ENCODE peak calls at places on chromosome 10, in five cellular contexts. One of them, this sample, is unnamed.

GRCh38 chr10:46550795-46551700 is 5.4 kb downstream of the GPRIN2 start:
- DNase-seq in GM23248: no peak
- DNase-seq in PC-9: no peak
- DNase-seq in fibroblast of lung: no peak
- DNase-seq in transverse colon: peak; percentile 6
- DNase-seq in this sample: no peak

GRCh38 chr10:88115968-88116367 is 252.5 kb downstream of the PTEN start:
- DNase-seq in GM23248: peak; percentile 79
- DNase-seq in PC-9: no peak
- DNase-seq in fibroblast of lung: peak; percentile 77
- DNase-seq in transverse colon: no peak
- DNase-seq in this sample: peak; percentile 39

GRCh38 chr10:25222085-25222660 is 47.4 kb downstream of the GPR158 start:
- DNase-seq in GM23248: no peak
- DNase-seq in PC-9: no peak
- DNase-seq in fibroblast of lung: no peak
- DNase-seq in transverse colon: no peak
- DNase-seq in this sample: no peak

GRCh38 chr10:110206988-110207804 is at the start of gene MXI1:
- DNase-seq in GM23248: peak; percentile 92
- DNase-seq in PC-9: peak; percentile 63
- DNase-seq in fibroblast of lung: peak; percentile 85
- DNase-seq in transverse colon: peak; percentile 90
- DNase-seq in this sample: peak; percentile 53

GRCh38 chr10:100370976-100371706 is 24.1 kb downstream of the SCD start:
- DNase-seq in GM23248: peak; percentile 93
- DNase-seq in PC-9: peak; percentile 89
- DNase-seq in fibroblast of lung: peak; percentile 94
- DNase-seq in transverse colon: peak; percentile 91
- DNase-seq in this sample: peak; percentile 82

GRCh38 chr10:76206797-76207352 is 775.5 kb downstream of the LRMDA start:
- DNase-seq in GM23248: no peak
- DNase-seq in PC-9: no peak
- DNase-seq in fibroblast of lung: no peak
- DNase-seq in transverse colon: no peak
- DNase-seq in this sample: no peak

GRCh38 chr10:97169911-97170693 is 15.7 kb downstream of the SLIT1 start:
- DNase-seq in GM23248: no peak
- DNase-seq in PC-9: peak; percentile 36
- DNase-seq in fibroblast of lung: no peak
- DNase-seq in transverse colon: peak; percentile 81
- DNase-seq in this sample: no peak

GRCh38 chr10:71141528-71141927 is 70.8 kb upstream of the UNC5B start:
- DNase-seq in GM23248: no peak
- DNase-seq in PC-9: no peak
- DNase-seq in fibroblast of lung: no peak
- DNase-seq in transverse colon: no peak
- DNase-seq in this sample: no peak

GRCh38 chr10:132107211-132107946 is 41.6 kb downstream of the JAKMIP3 start:
- DNase-seq in GM23248: no peak
- DNase-seq in PC-9: no peak
- DNase-seq in fibroblast of lung: no peak
- DNase-seq in transverse colon: no peak
- DNase-seq in this sample: no peak

GRCh38 chr10:111123883-111124282 is 47.1 kb downstream of the ADRA2A start:
- DNase-seq in GM23248: no peak
- DNase-seq in PC-9: no peak
- DNase-seq in fibroblast of lung: no peak
- DNase-seq in transverse colon: no peak
- DNase-seq in this sample: no peak

GRCh38 chr10:71075066-71075758 is 137.2 kb upstream of the UNC5B start:
- DNase-seq in GM23248: no peak
- DNase-seq in PC-9: no peak
- DNase-seq in fibroblast of lung: no peak
- DNase-seq in transverse colon: no peak
- DNase-seq in this sample: no peak

GRCh38 chr10:4382811-4383210 is 443.2 kb upstream of the AKR1E2 start:
- DNase-seq in GM23248: no peak
- DNase-seq in PC-9: no peak
- DNase-seq in fibroblast of lung: no peak
- DNase-seq in transverse colon: no peak
- DNase-seq in this sample: no peak

GRCh38 chr10:102835007-102835482 is 2.2 kb downstream of the CYP17A1 start:
- DNase-seq in GM23248: peak; percentile 77
- DNase-seq in PC-9: peak; percentile 38
- DNase-seq in fibroblast of lung: peak; percentile 54
- DNase-seq in transverse colon: peak; percentile 78
- DNase-seq in this sample: no peak

GRCh38 chr10:95920798-95921426 is 13.1 kb downstream of the CC2D2B start:
- DNase-seq in GM23248: no peak
- DNase-seq in PC-9: no peak
- DNase-seq in fibroblast of lung: no peak
- DNase-seq in transverse colon: no peak
- DNase-seq in this sample: no peak

GRCh38 chr10:59047180-59047579 is 129.3 kb upstream of the PHYHIPL start:
- DNase-seq in GM23248: no peak
- DNase-seq in PC-9: no peak
- DNase-seq in fibroblast of lung: no peak
- DNase-seq in transverse colon: no peak
- DNase-seq in this sample: no peak

GRCh38 chr10:85641479-85641967 is 725.1 kb downstream of the GRID1 start:
- DNase-seq in GM23248: no peak
- DNase-seq in PC-9: peak; percentile 85
- DNase-seq in fibroblast of lung: peak; percentile 63
- DNase-seq in transverse colon: no peak
- DNase-seq in this sample: no peak

GRCh38 chr10:53690556-53691240 is 918.1 kb upstream of the MBL2 start:
- DNase-seq in GM23248: no peak
- DNase-seq in PC-9: no peak
- DNase-seq in fibroblast of lung: no peak
- DNase-seq in transverse colon: no peak
- DNase-seq in this sample: no peak

GRCh38 chr10:78921906-78922305 is 146.9 kb upstream of the ZMIZ1 start:
- DNase-seq in GM23248: no peak
- DNase-seq in PC-9: no peak
- DNase-seq in fibroblast of lung: no peak
- DNase-seq in transverse colon: no peak
- DNase-seq in this sample: no peak

GRCh38 chr10:122267849-122268737 is 3.0 kb upstream of the BTBD16 start:
- DNase-seq in GM23248: peak; percentile 58
- DNase-seq in PC-9: peak; percentile 36
- DNase-seq in fibroblast of lung: no peak
- DNase-seq in transverse colon: peak; percentile 51
- DNase-seq in this sample: no peak

GRCh38 chr10:15320522-15321203 is 50.4 kb downstream of the FAM171A1 start:
- DNase-seq in GM23248: no peak
- DNase-seq in PC-9: no peak
- DNase-seq in fibroblast of lung: no peak
- DNase-seq in transverse colon: no peak
- DNase-seq in this sample: no peak

GRCh38 chr10:27838291-27838690 is 92.7 kb upstream of the MKX start:
- DNase-seq in GM23248: peak; percentile 26
- DNase-seq in PC-9: no peak
- DNase-seq in fibroblast of lung: peak; percentile 76
- DNase-seq in transverse colon: no peak
- DNase-seq in this sample: no peak

GRCh38 chr10:69337312-69338132 is 59.2 kb downstream of the HK1 start:
- DNase-seq in GM23248: peak; percentile 88
- DNase-seq in PC-9: peak; percentile 82
- DNase-seq in fibroblast of lung: peak; percentile 91
- DNase-seq in transverse colon: no peak
- DNase-seq in this sample: peak; percentile 76

GRCh38 chr10:33790506-33791283 is 456.2 kb upstream of the NRP1 start:
- DNase-seq in GM23248: no peak
- DNase-seq in PC-9: no peak
- DNase-seq in fibroblast of lung: peak; percentile 54
- DNase-seq in transverse colon: no peak
- DNase-seq in this sample: no peak

GRCh38 chr10:24425151-24425550 is 216.2 kb downstream of the KIAA1217 start:
- DNase-seq in GM23248: no peak
- DNase-seq in PC-9: no peak
- DNase-seq in fibroblast of lung: no peak
- DNase-seq in transverse colon: no peak
- DNase-seq in this sample: no peak

GRCh38 chr10:79182763-79183467 is 114.1 kb downstream of the ZMIZ1 start:
- DNase-seq in GM23248: peak; percentile 31
- DNase-seq in PC-9: no peak
- DNase-seq in fibroblast of lung: peak; percentile 44
- DNase-seq in transverse colon: no peak
- DNase-seq in this sample: no peak

GRCh38 chr10:11173062-11173461 is 155.4 kb downstream of the CELF2 start:
- DNase-seq in GM23248: no peak
- DNase-seq in PC-9: no peak
- DNase-seq in fibroblast of lung: no peak
- DNase-seq in transverse colon: no peak
- DNase-seq in this sample: no peak

GRCh38 chr10:85735997-85736396 is 630.6 kb downstream of the GRID1 start:
- DNase-seq in GM23248: no peak
- DNase-seq in PC-9: no peak
- DNase-seq in fibroblast of lung: no peak
- DNase-seq in transverse colon: no peak
- DNase-seq in this sample: no peak

DNA sequence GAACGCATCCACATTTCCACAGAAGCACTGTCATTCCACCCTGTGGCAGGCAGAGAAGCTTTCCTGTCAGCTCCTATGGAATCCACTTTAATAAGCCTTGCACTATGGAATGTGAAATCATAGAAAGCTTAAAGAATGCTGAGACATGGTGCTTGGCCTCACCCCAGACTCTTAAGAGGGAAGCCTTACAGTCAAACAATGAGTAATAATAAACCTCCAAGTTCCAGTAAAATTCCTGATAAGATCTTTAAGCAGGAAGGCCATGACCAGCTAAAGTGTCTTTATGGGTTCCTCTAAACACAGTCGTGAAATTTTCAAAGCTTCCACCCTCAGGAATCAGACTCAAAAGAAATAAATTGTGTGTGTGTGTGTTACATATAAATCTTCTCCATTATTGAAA is 11.9 kb upstream of the TEX36 start:
- DNase-seq in GM23248: peak; percentile 95
- DNase-seq in PC-9: peak; percentile 84
- DNase-seq in fibroblast of lung: peak; percentile 95
- DNase-seq in transverse colon: no peak
- DNase-seq in this sample: peak; percentile 9
- H3K4me3 ChIP-seq in GM23248: no peak overlapping the region
- H3K4me3 ChIP-seq in PC-9: no peak overlapping the region
- H3K4me3 ChIP-seq in fibroblast of lung: no peak overlapping the region
- H3K4me3 ChIP-seq in transverse colon: no peak overlapping the region
- H3K4me3 ChIP-seq in this sample: no peak overlapping the region

DNA sequence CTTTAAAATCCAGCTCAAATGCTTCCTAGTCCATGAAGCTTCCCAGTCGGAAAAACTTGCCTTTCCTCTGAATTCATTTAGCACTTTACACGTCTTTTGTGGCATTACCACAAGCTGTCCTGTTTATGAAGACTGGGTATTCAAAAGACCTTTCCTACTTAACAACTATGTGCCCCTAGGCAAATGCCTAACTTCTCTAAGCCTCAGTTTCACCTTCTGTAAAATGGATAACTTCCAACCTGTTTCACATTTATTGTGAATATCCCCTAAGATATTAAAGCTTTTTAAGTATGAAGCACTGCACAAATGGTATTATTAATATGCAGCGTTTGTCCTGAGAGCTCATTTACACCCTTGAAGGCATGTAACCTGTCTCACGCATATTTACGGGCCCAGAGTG is 843 bp downstream of the CFAP70 start:
- DNase-seq in GM23248: no peak
- DNase-seq in PC-9: no peak
- DNase-seq in fibroblast of lung: no peak
- DNase-seq in transverse colon: no peak
- DNase-seq in this sample: no peak
- H3K4me3 ChIP-seq in GM23248: peak overlapping the region; percentile 84
- H3K4me3 ChIP-seq in PC-9: peak overlapping the region; percentile 61
- H3K4me3 ChIP-seq in fibroblast of lung: peak overlapping the region; percentile 72
- H3K4me3 ChIP-seq in transverse colon: peak overlapping the region; percentile 58
- H3K4me3 ChIP-seq in this sample: peak overlapping the region; percentile 78

GRCh38 chr10:12348870-12349627 is at the start of gene CAMK1D:
- DNase-seq in GM23248: peak; percentile 73
- DNase-seq in PC-9: peak; percentile 46
- DNase-seq in fibroblast of lung: peak; percentile 80
- DNase-seq in transverse colon: peak; percentile 91
- DNase-seq in this sample: peak; percentile 16

GRCh38 chr10:12346707-12347106 is 2.6 kb upstream of the CAMK1D start:
- DNase-seq in GM23248: no peak
- DNase-seq in PC-9: no peak
- DNase-seq in fibroblast of lung: no peak
- DNase-seq in transverse colon: no peak
- DNase-seq in this sample: no peak

GRCh38 chr10:12350167-12350872 is 973 bp downstream of the CAMK1D start:
- DNase-seq in GM23248: peak; percentile 54
- DNase-seq in PC-9: peak; percentile 38
- DNase-seq in fibroblast of lung: peak; percentile 55
- DNase-seq in transverse colon: peak; percentile 67
- DNase-seq in this sample: no peak

GRCh38 chr10:12349628-12350166 is 350 bp downstream of the CAMK1D start:
- DNase-seq in GM23248: no peak
- DNase-seq in PC-9: no peak
- DNase-seq in fibroblast of lung: no peak
- DNase-seq in transverse colon: no peak
- DNase-seq in this sample: no peak

GRCh38 chr10:12348341-12348869 is 942 bp upstream of the CAMK1D start:
- DNase-seq in GM23248: no peak
- DNase-seq in PC-9: no peak
- DNase-seq in fibroblast of lung: no peak
- DNase-seq in transverse colon: peak; percentile 31
- DNase-seq in this sample: no peak
- H3K4me3 ChIP-seq in GM23248: peak overlapping the region; percentile 71
- H3K4me3 ChIP-seq in PC-9: peak overlapping the region; percentile 39
- H3K4me3 ChIP-seq in fibroblast of lung: peak overlapping the region; percentile 67
- H3K4me3 ChIP-seq in transverse colon: peak overlapping the region; percentile 62
- H3K4me3 ChIP-seq in this sample: peak overlapping the region; percentile 71

GRCh38 chr10:17385066-17385465 is 69.3 kb downstream of the ST8SIA6 start:
- DNase-seq in GM23248: no peak
- DNase-seq in PC-9: no peak
- DNase-seq in fibroblast of lung: no peak
- DNase-seq in transverse colon: no peak
- DNase-seq in this sample: no peak
- H3K4me3 ChIP-seq in GM23248: no peak overlapping the region
- H3K4me3 ChIP-seq in PC-9: no peak overlapping the region
- H3K4me3 ChIP-seq in fibroblast of lung: no peak overlapping the region
- H3K4me3 ChIP-seq in transverse colon: no peak overlapping the region
- H3K4me3 ChIP-seq in this sample: no peak overlapping the region

GRCh38 chr10:73167557-73168485 is at the start of the genes ECD and FAM149B1:
- DNase-seq in GM23248: peak; percentile 97
- DNase-seq in PC-9: peak; percentile 92
- DNase-seq in fibroblast of lung: peak; percentile 94
- DNase-seq in transverse colon: peak; percentile 95
- DNase-seq in this sample: peak; percentile 76
- H3K4me3 ChIP-seq in GM23248: peak within 1 kb of the TSS; percentile 98
- H3K4me3 ChIP-seq in PC-9: peak within 1 kb of the TSS; percentile 83
- H3K4me3 ChIP-seq in fibroblast of lung: peak within 1 kb of the TSS; percentile 98
- H3K4me3 ChIP-seq in transverse colon: peak within 1 kb of the TSS; percentile 87
- H3K4me3 ChIP-seq in this sample: peak within 1 kb of the TSS; percentile 100

GRCh38 chr10:93615576-93615975 is 3.2 kb downstream of the PDE6C start:
- DNase-seq in GM23248: no peak
- DNase-seq in PC-9: no peak
- DNase-seq in fibroblast of lung: no peak
- DNase-seq in transverse colon: no peak
- DNase-seq in this sample: no peak
- H3K4me3 ChIP-seq in GM23248: no peak overlapping the region
- H3K4me3 ChIP-seq in PC-9: no peak overlapping the region
- H3K4me3 ChIP-seq in fibroblast of lung: no peak overlapping the region
- H3K4me3 ChIP-seq in transverse colon: no peak overlapping the region
- H3K4me3 ChIP-seq in this sample: no peak overlapping the region

GRCh38 chr10:62056660-62057059 is 155.2 kb downstream of the ARID5B start:
- DNase-seq in GM23248: no peak
- DNase-seq in PC-9: no peak
- DNase-seq in fibroblast of lung: no peak
- DNase-seq in transverse colon: no peak
- DNase-seq in this sample: no peak
- H3K4me3 ChIP-seq in GM23248: peak overlapping the region; percentile 45
- H3K4me3 ChIP-seq in PC-9: no peak overlapping the region
- H3K4me3 ChIP-seq in fibroblast of lung: peak overlapping the region; percentile 79
- H3K4me3 ChIP-seq in transverse colon: no peak overlapping the region
- H3K4me3 ChIP-seq in this sample: no peak overlapping the region

This sample was measured in skeletal muscle cell.